ENCODE peak calls at places on chromosome 16, in eight cellular contexts. W is AG04450; Y is kidney tubule cell; X is left lobe of liver; L is activated T-cell treated with anti-CD3 and anti-CD28 coated beads for 48 hours; K is psoas muscle; V is activated CD8-positive, alpha-beta T cell treated with anti-CD3 and anti-CD28 coated beads for 36 hours; H is ureter. F is an unnamed sample.

GRCh38 chr16:8929086-8929748 is 34.5 kb downstream of the USP7 start:
- DNase-seq in W (no peak), Y (no peak), X (no peak), L (no peak), K (no peak), V (no peak), H (no peak), F (peak)

GRCh38 chr16:86137359-86137758 is 238.4 kb downstream of the IRF8 start:
- DNase-seq in W (no peak), Y (no peak), X (no peak), L (no peak), K (no peak), V (no peak), H (no peak), F (no peak)

GRCh38 chr16:14285542-14286380 is 214.6 kb downstream of the MRTFB start:
- DNase-seq in W (peak), Y (peak), X (peak), L (peak), K (peak), V (peak), H (peak), F (peak)

GRCh38 chr16:65769776-65770438 is 596.6 kb upstream of the CDH5 start:
- DNase-seq in W (no peak), Y (no peak), X (no peak), L (no peak), K (no peak), V (no peak), H (no peak), F (no peak)

GRCh38 chr16:55543470-55543869 is 23.0 kb upstream of the CAPNS2 start:
- DNase-seq in W (no peak), Y (peak), X (no peak), L (no peak), K (no peak), V (no peak), H (no peak), F (no peak)

GRCh38 chr16:78230832-78231231 is 131.4 kb downstream of the WWOX start:
- DNase-seq in W (no peak), Y (peak), X (no peak), L (no peak), K (no peak), V (no peak), H (no peak), F (peak)

GRCh38 chr16:88276591-88276990 is 106.2 kb upstream of the ZNF469 start:
- DNase-seq in W (no peak), Y (no peak), X (no peak), L (no peak), K (no peak), V (no peak), H (no peak), F (no peak)

GRCh38 chr16:57265850-57266530 is 18.5 kb downstream of the PLLP start:
- DNase-seq in W (no peak), Y (peak), X (no peak), L (no peak), K (peak), V (no peak), H (peak), F (peak)

GRCh38 chr16:55302635-55303034 is 21.4 kb upstream of the IRX6 start:
- DNase-seq in W (no peak), Y (no peak), X (no peak), L (no peak), K (no peak), V (no peak), H (no peak), F (no peak)

GRCh38 chr16:85165781-85166180 is 53.5 kb upstream of the CIBAR2 start:
- DNase-seq in W (no peak), Y (no peak), X (no peak), L (no peak), K (peak), V (no peak), H (no peak), F (no peak)

F was measured in NCI-H69.